ENCODE peak calls at places on chromosomes 6 and 20, in ten cellular contexts. P is CD4-positive, alpha-beta T cell; V is germinal center; D is uterus; N is HTR-8/SVneo; E is NCI-H226; S is hypothalamus; R is NAMALWA; Y is Caki2; C is left lung. Z is an unnamed sample.

GRCh38 chr20:23446505-23446904 is 6.2 kb downstream of the CST11 start:
- DNase-seq in P (no peak), V (no peak), D (peak), N (peak), E (no peak), S (peak), R (peak), Y (peak), C (no peak), Z (peak)

GRCh38 chr6:163335671-163336545 is 78.6 kb upstream of the QKI start:
- DNase-seq in P (no peak), V (no peak), D (peak), N (no peak), E (no peak), S (no peak), R (no peak), Y (no peak), C (no peak), Z (no peak)

GRCh38 chr6:3426091-3426780 is 30.6 kb downstream of the SLC22A23 start:
- DNase-seq in P (no peak), V (no peak), D (no peak), N (no peak), E (no peak), S (no peak), R (no peak), Y (no peak), C (no peak), Z (no peak)

GRCh38 chr20:37316116-37316774 is 26.8 kb downstream of the MANBAL start:
- DNase-seq in P (no peak), V (peak), D (no peak), N (no peak), E (no peak), S (no peak), R (peak), Y (no peak), C (no peak), Z (no peak)

GRCh38 chr6:134911532-134911931 is 38.4 kb downstream of the ALDH8A1 start:
- DNase-seq in P (no peak), V (no peak), D (no peak), N (peak), E (peak), S (no peak), R (no peak), Y (peak), C (no peak), Z (peak)

GRCh38 chr6:170247178-170247701 is 43.6 kb downstream of the DLL1 start:
- DNase-seq in P (no peak), V (no peak), D (no peak), N (no peak), E (no peak), S (no peak), R (no peak), Y (no peak), C (peak), Z (no peak)

GRCh38 chr20:17562804-17563305 is 7.0 kb upstream of the DSTN start:
- DNase-seq in P (no peak), V (no peak), D (no peak), N (no peak), E (peak), S (no peak), R (no peak), Y (peak), C (no peak), Z (no peak)

GRCh38 chr20:31842471-31843157 is 2.8 kb downstream of the FOXS1 start:
- DNase-seq in P (no peak), V (no peak), D (peak), N (peak), E (peak), S (no peak), R (no peak), Y (no peak), C (no peak), Z (peak)

GRCh38 chr6:116564921-116565872 is 6.1 kb upstream of the RWDD1 start:
- DNase-seq in P (no peak), V (peak), D (no peak), N (no peak), E (no peak), S (no peak), R (no peak), Y (no peak), C (peak), Z (no peak)

GRCh38 chr6:109834595-109835437 is 143.3 kb upstream of the GPR6 start:
- DNase-seq in P (no peak), V (no peak), D (no peak), N (no peak), E (no peak), S (no peak), R (no peak), Y (no peak), C (no peak), Z (no peak)

Z was measured in ACHN.